ENCODE peak calls at places on chromosomes 7 and 10, in nine cellular contexts. I is nephron progenitor cell, W is WERI-Rb-1, Q is B cell, F is suprapubic skin, Y is endothelial cell of umbilical vein, X is GM23338, G is lung, D is BJ. A is an unnamed sample.

GRCh38 chr10:33506838-33507661 is 172.6 kb upstream of the NRP1 start:
- DNase-seq in I (no peak), W (no peak), Q (no peak), F (no peak), Y (peak), X (no peak), G (no peak), D (no peak), A (no peak)

GRCh38 chr7:46616636-46617035 is 695.6 kb upstream of the IGFBP3 start:
- DNase-seq in I (no peak), W (no peak), Q (no peak), F (no peak), Y (no peak), X (no peak), G (no peak), D (no peak), A (no peak)

GRCh38 chr7:43781726-43782607 is 23.5 kb downstream of the BLVRA start:
- DNase-seq in I (no peak), W (no peak), Q (no peak), F (no peak), Y (no peak), X (no peak), G (no peak), D (peak), A (no peak)

GRCh38 chr10:48459270-48460147 is 145.4 kb downstream of the ARHGAP22 start:
- DNase-seq in I (peak), W (peak), Q (no peak), F (peak), Y (no peak), X (peak), G (no peak), D (no peak), A (no peak)

GRCh38 chr10:133127291-133128125 is 32.5 kb upstream of the KNDC1 start:
- DNase-seq in I (peak), W (peak), Q (no peak), F (peak), Y (no peak), X (peak), G (no peak), D (no peak), A (no peak)

GRCh38 chr10:15369642-15370211 is 1.4 kb downstream of the FAM171A1 start:
- DNase-seq in I (peak), W (peak), Q (no peak), F (peak), Y (no peak), X (peak), G (no peak), D (no peak), A (no peak)

GRCh38 chr10:88165849-88166271 is 302.4 kb downstream of the PTEN start:
- DNase-seq in I (no peak), W (no peak), Q (no peak), F (no peak), Y (no peak), X (no peak), G (no peak), D (peak), A (no peak)

GRCh38 chr7:22087861-22088260 is 142.2 kb upstream of the CDCA7L start:
- DNase-seq in I (no peak), W (peak), Q (no peak), F (no peak), Y (no peak), X (no peak), G (no peak), D (no peak), A (no peak)

GRCh38 chr7:36202347-36202896 is 49.4 kb downstream of the EEPD1 start:
- DNase-seq in I (no peak), W (no peak), Q (no peak), F (no peak), Y (no peak), X (no peak), G (no peak), D (no peak), A (no peak)

GRCh38 chr7:29355388-29355787 is 160.8 kb downstream of the CHN2 start:
- DNase-seq in I (no peak), W (no peak), Q (no peak), F (no peak), Y (no peak), X (no peak), G (no peak), D (no peak), A (no peak)

GRCh38 chr10:132963430-132963960 is 21.1 kb upstream of the CFAP46 start:
- DNase-seq in I (no peak), W (no peak), Q (no peak), F (peak), Y (no peak), X (no peak), G (no peak), D (no peak), A (no peak)

GRCh38 chr10:125578658-125579315 is 104.2 kb downstream of the TEX36 start:
- DNase-seq in I (no peak), W (no peak), Q (no peak), F (no peak), Y (no peak), X (no peak), G (no peak), D (no peak), A (no peak)

GRCh38 chr7:34761627-34762026 is 103.6 kb downstream of the NPSR1 start:
- DNase-seq in I (no peak), W (no peak), Q (no peak), F (no peak), Y (no peak), X (no peak), G (no peak), D (no peak), A (no peak)

GRCh38 chr10:98346847-98347246 is 68.1 kb downstream of the PYROXD2 start:
- DNase-seq in I (no peak), W (no peak), Q (no peak), F (no peak), Y (no peak), X (no peak), G (no peak), D (no peak), A (no peak)

GRCh38 chr7:148242271-148242801 is 348.2 kb upstream of the C7orf33 start:
- DNase-seq in I (peak), W (peak), Q (peak), F (no peak), Y (no peak), X (peak), G (peak), D (no peak), A (no peak)

GRCh38 chr7:78020131-78020873 is 221.7 kb downstream of the PHTF2 start:
- DNase-seq in I (peak), W (peak), Q (peak), F (peak), Y (peak), X (peak), G (peak), D (peak), A (peak)

GRCh38 chr7:99170065-99170729 is 26.3 kb upstream of the SMURF1 start:
- DNase-seq in I (no peak), W (no peak), Q (no peak), F (no peak), Y (no peak), X (no peak), G (no peak), D (no peak), A (no peak)

GRCh38 chr7:36474283-36475010 is 84.8 kb downstream of the ANLN start:
- DNase-seq in I (no peak), W (no peak), Q (no peak), F (no peak), Y (peak), X (no peak), G (no peak), D (no peak), A (no peak)

GRCh38 chr10:26800468-26800867 is 60.3 kb downstream of the ABI1 start:
- DNase-seq in I (no peak), W (no peak), Q (no peak), F (no peak), Y (no peak), X (no peak), G (no peak), D (no peak), A (no peak)

GRCh38 chr7:127417346-127417745 is 24.8 kb upstream of the ZNF800 start:
- DNase-seq in I (no peak), W (no peak), Q (peak), F (no peak), Y (no peak), X (no peak), G (no peak), D (no peak), A (no peak)

GRCh38 chr7:156609010-156609877 is 31.3 kb upstream of the RNF32 start:
- DNase-seq in I (no peak), W (no peak), Q (no peak), F (no peak), Y (peak), X (no peak), G (no peak), D (no peak), A (no peak)

GRCh38 chr10:73398024-73398423 is 15.8 kb downstream of the ANXA7 start:
- DNase-seq in I (no peak), W (no peak), Q (no peak), F (no peak), Y (no peak), X (peak), G (no peak), D (no peak), A (no peak)
- TF ChIP-seq CTCF in I (no peak), W (peak), Q (no peak), F (no peak), Y (no peak), X (peak), G (no peak), D (peak), A (no peak)

GRCh38 chr10:86585726-86586048 is 64.1 kb upstream of the WAPL start:
- DNase-seq in I (no peak), W (no peak), Q (no peak), F (peak), Y (no peak), X (no peak), G (no peak), D (no peak), A (no peak)
- TF ChIP-seq CTCF in I (no peak), W (no peak), Q (peak), F (no peak), Y (no peak), X (no peak), G (no peak), D (no peak), A (no peak)

DNA sequence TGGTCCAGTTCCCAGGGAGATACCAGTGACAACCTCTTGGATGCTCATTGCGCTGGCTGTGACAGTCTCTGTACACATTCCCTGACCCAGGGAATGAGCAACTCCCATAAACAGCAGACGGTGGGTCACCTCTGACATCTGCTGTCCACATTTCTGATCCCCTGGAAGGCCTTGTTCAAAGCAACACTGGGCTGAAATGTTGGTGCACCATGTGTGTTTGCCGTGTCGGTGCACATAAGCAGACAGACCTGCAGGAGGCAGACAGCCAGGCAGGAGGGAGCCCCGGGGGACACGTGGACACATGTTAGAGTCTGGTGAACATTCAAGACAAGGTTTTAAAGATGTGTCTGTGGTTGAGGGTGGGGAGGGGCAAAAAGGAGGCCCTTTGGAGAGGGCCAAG is 254.9 kb downstream of the PLXNA4 start:
- DNase-seq in I (peak), W (peak), Q (no peak), F (no peak), Y (peak), X (peak), G (no peak), D (no peak), A (no peak)
- TF ChIP-seq CTCF in I (peak), W (peak), Q (no peak), F (no peak), Y (no peak), X (peak), G (no peak), D (peak), A (no peak)

DNA sequence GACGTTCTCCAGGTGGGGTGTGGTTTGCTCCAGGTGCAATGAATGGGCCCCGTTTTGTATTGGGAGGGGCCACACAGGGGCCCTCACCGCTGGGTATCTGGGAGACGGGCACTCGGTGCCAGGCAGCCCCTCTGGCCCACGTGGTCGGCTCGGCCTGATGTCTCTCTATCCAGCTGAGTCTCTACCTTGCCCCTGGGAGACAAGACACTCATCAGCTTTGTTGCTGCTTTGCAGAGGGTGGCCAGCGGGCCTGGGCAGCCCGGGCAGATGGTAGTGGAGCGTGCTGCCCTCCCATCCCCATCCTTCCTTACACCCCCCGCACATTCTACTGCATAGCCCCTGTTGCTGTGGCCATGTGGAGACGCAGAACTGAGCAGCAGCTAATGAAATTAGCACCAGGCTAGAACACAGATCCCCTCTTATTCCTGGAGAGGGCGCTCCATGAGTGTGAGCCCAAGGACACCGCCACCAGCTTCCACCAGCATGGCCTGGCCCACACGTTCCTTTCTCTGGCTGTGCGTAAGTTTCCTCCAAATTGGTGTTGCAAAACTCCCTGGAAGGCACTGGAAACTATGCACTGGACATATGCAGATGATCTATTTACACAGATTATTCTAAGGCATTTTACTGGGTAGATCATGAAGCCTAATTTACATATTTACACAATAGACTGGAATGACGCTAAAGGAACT is 455.8 kb upstream of the FOXK1 start:
- DNase-seq in I (no peak), W (peak), Q (no peak), F (no peak), Y (no peak), X (peak), G (no peak), D (no peak), A (no peak)
- TF ChIP-seq CTCF in I (no peak), W (peak), Q (no peak), F (no peak), Y (no peak), X (peak), G (no peak), D (no peak), A (no peak)